ENCODE peak calls at places on chromosomes 2 and 18, in four cellular contexts. K is heart right ventricle, L is lower lobe of right lung, Y is right lobe of liver. M is an unnamed sample.

GRCh38 chr2:7133521-7133920 is 216.3 kb downstream of the RNF144A start:
- DNase-seq in K (no peak), L (no peak), Y (no peak), M (no peak)

GRCh38 chr18:46939337-46939963 is 22.0 kb downstream of the KATNAL2 start:
- DNase-seq in K (no peak), L (no peak), Y (no peak), M (no peak)

GRCh38 chr2:54942373-54942772 is 107.9 kb downstream of the RTN4 start:
- DNase-seq in K (no peak), L (no peak), Y (no peak), M (no peak)

GRCh38 chr2:165293439-165294420 is 54.5 kb downstream of the SCN2A start:
- DNase-seq in K (peak), L (no peak), Y (peak), M (no peak)

GRCh38 chr2:179141206-179141605 is 91.3 kb upstream of the CCDC141 start:
- DNase-seq in K (no peak), L (no peak), Y (no peak), M (no peak)

GRCh38 chr2:54041135-54041534 is 70.3 kb upstream of the PSME4 start:
- DNase-seq in K (no peak), L (no peak), Y (no peak), M (no peak)

GRCh38 chr2:203061346-203061745 is 46.7 kb downstream of the NBEAL1 start:
- DNase-seq in K (no peak), L (no peak), Y (no peak), M (no peak)

GRCh38 chr2:122481717-122482116 is 726.3 kb downstream of the TSN start:
- DNase-seq in K (no peak), L (no peak), Y (no peak), M (no peak)

GRCh38 chr2:206296128-206296527 is 21.7 kb downstream of the ZDBF2 start:
- DNase-seq in K (no peak), L (no peak), Y (no peak), M (no peak)

GRCh38 chr2:222904557-222905258 is 43.9 kb downstream of the ACSL3 start:
- DNase-seq in K (no peak), L (no peak), Y (no peak), M (no peak)

GRCh38 chr2:237118025-237118424 is 32.3 kb downstream of the COPS8 start:
- DNase-seq in K (no peak), L (no peak), Y (no peak), M (no peak)

DNA sequence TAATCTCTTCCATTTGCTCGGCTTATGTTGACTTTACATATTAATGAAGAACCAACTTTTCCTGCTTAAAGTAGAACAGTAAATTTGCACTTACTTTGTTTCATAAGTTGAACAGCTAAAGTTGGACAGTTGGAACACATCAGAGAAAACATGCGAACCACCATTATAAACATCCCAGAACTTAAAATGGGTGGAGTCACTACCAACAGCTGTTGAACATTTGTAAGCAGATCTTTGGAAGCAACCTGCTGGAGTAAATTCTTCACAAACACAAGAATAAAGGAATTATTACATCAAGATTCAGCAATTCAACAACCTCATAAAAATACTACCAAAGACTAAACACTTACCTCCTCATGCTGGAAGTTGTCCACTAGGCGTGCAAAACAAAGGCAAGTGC is 96.4 kb upstream of the DNER start:
- DNase-seq in K (no peak), L (no peak), Y (no peak), M (no peak)
- TF ChIP-seq CTCF in K (no peak), L (no peak), Y (no peak), M (no peak)

GRCh38 chr2:95053543-95053942 is 28.0 kb downstream of the MAL start:
- DNase-seq in K (no peak), L (no peak), Y (no peak), M (peak)
- TF ChIP-seq CTCF in K (peak), L (no peak), Y (no peak), M (no peak)

DNA sequence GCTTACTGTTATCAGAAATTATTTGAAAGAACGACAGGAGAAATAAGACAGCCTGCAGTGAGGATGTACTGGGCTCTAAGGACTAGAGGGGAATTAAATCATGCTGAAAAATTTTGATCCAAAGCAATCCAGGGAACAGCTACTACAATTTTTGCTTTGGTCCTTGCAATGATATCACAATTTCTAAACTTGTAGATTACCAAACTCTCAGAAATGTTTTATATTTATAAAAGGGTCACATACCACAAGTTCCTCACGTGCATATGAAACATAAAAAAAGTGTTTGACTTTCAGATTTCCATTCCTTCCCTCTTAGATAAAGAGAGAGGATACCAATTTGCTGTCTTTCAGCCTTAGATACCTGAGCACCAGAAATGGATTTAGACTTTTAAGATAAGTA is 261.2 kb downstream of the STK39 start:
- DNase-seq in K (no peak), L (no peak), Y (no peak), M (no peak)
- TF ChIP-seq CTCF in K (no peak), L (no peak), Y (no peak), M (no peak)

DNA sequence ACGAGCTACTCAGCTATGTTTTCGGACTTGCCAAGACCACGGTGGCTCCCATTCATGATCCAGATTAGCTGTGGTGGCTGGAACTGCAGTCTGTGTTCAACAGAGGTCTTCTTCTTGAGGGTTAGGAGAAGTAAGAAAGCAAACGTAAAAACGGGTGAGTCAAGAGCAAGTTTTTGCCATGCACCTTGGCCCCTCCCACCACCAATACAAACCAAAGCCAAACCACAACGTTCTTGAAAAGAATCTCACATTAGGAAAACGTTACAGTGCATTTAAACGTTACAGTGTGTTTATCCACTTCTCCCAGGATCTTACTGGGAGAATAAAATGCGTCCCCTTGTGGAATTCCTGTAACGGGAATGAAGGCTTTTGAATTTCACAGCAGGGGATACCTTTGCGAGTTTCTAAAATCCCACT is 725 bp downstream of the FBXO48 start:
- DNase-seq in K (no peak), L (no peak), Y (no peak), M (no peak)
- TF ChIP-seq CTCF in K (peak), L (no peak), Y (no peak), M (peak)

GRCh38 chr2:177212106-177212894 is at the start of gene HNRNPA3:
- DNase-seq in K (peak), L (peak), Y (peak), M (peak)
- TF ChIP-seq CTCF in K (peak), L (peak), Y (peak), M (peak)

GRCh38 chr2:177772529-177772928 is 300.0 kb downstream of the PDE11A start:
- DNase-seq in K (no peak), L (no peak), Y (no peak), M (no peak)
- TF ChIP-seq CTCF in K (peak), L (peak), Y (peak), M (peak)

DNA sequence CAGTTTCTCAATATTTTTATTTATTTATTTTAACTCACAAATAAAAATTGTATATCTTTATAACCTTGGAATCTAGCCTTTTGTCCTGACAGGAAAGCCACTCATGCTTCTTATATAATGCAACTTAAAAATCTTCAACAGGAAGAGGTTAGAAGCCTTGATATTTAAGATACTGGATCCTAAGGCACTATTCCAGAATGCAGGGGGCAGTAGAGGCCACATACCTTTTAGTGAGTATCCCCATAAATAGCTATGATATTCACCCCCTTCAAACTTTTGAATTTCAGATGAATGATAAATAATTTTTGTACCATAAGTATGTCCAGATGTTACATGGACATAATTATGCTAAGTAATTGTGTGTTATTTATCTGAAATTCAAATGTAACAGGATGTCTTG is 592.7 kb upstream of the VRK2 start:
- DNase-seq in K (no peak), L (no peak), Y (no peak), M (no peak)
- TF ChIP-seq CTCF in K (no peak), L (no peak), Y (no peak), M (peak)